ENCODE peak calls at places on chromosomes 16 and 17, in five cellular contexts. Q is transverse colon, X is ovary, G is K562, Z is sigmoid colon. R is an unnamed sample.
A peak's percentile ranks its signal among the peaks of the same experiment; 100 is the strongest.

GRCh38 chr16:82701302-82702022 is 74.7 kb downstream of the CDH13 start:
- DNase-seq in Q (no peak), X (no peak), G (no peak), Z (no peak), R (no peak)

GRCh38 chr16:68005786-68006286 is 6.6 kb upstream of the DPEP2 start:
- DNase-seq in Q (peak; percentile 47), X (no peak), G (peak; percentile 33), Z (no peak), R (no peak)

GRCh38 chr16:20944861-20945390 is 44.4 kb downstream of the LYRM1 start:
- DNase-seq in Q (no peak), X (no peak), G (peak; percentile 83), Z (no peak), R (no peak)

GRCh38 chr16:89334988-89335802 is 117.7 kb downstream of the ZNF778 start:
- DNase-seq in Q (no peak), X (no peak), G (no peak), Z (no peak), R (no peak)

GRCh38 chr16:56767018-56767417 is 37.1 kb downstream of the NUP93 start:
- DNase-seq in Q (no peak), X (no peak), G (no peak), Z (no peak), R (no peak)

GRCh38 chr17:75689441-75689873 is 22.3 kb downstream of the SAP30BP start:
- DNase-seq in Q (no peak), X (no peak), G (no peak), Z (no peak), R (peak; percentile 68)

GRCh38 chr17:31487648-31488263 is 96.3 kb downstream of the RAB11FIP4 start:
- DNase-seq in Q (peak; percentile 96), X (peak; percentile 84), G (peak; percentile 94), Z (peak; percentile 84), R (peak; percentile 79)

GRCh38 chr16:424033-424622 is 1.3 kb upstream of the RAB11FIP3 start:
- DNase-seq in Q (peak; percentile 60), X (peak; percentile 60), G (no peak), Z (peak; percentile 96), R (peak; percentile 85)

GRCh38 chr17:39921323-39921722 is 2.9 kb upstream of the GSDMB start:
- DNase-seq in Q (no peak), X (no peak), G (no peak), Z (no peak), R (no peak)

GRCh38 chr17:59962739-59963318 is 1.7 kb downstream of the RNFT1 start:
- DNase-seq in Q (no peak), X (no peak), G (no peak), Z (no peak), R (no peak)

GRCh38 chr16:29314292-29314934 is 92.1 kb downstream of the NPIPB11 start:
- DNase-seq in Q (no peak), X (peak; percentile 31), G (no peak), Z (peak; percentile 46), R (no peak)

GRCh38 chr16:84897911-84898377 is 78.2 kb downstream of the CRISPLD2 start:
- DNase-seq in Q (no peak), X (no peak), G (no peak), Z (no peak), R (no peak)

GRCh38 chr17:48578616-48579560 is 738 bp upstream of the HOXB4 start:
- DNase-seq in Q (no peak), X (no peak), G (no peak), Z (no peak), R (no peak)

GRCh38 chr17:12672944-12673343 is 7.3 kb downstream of the MYOCD start:
- DNase-seq in Q (no peak), X (no peak), G (no peak), Z (no peak), R (no peak)

GRCh38 chr17:74356640-74357465 is 4.8 kb downstream of the BTBD17 start:
- DNase-seq in Q (no peak), X (no peak), G (no peak), Z (no peak), R (no peak)

GRCh38 chr17:81138500-81138899 is 26.8 kb upstream of the PVALEF start:
- DNase-seq in Q (no peak), X (no peak), G (no peak), Z (no peak), R (no peak)

GRCh38 chr17:65332375-65332774 is 195.2 kb downstream of the RGS9 start:
- DNase-seq in Q (no peak), X (no peak), G (no peak), Z (no peak), R (no peak)

DNA sequence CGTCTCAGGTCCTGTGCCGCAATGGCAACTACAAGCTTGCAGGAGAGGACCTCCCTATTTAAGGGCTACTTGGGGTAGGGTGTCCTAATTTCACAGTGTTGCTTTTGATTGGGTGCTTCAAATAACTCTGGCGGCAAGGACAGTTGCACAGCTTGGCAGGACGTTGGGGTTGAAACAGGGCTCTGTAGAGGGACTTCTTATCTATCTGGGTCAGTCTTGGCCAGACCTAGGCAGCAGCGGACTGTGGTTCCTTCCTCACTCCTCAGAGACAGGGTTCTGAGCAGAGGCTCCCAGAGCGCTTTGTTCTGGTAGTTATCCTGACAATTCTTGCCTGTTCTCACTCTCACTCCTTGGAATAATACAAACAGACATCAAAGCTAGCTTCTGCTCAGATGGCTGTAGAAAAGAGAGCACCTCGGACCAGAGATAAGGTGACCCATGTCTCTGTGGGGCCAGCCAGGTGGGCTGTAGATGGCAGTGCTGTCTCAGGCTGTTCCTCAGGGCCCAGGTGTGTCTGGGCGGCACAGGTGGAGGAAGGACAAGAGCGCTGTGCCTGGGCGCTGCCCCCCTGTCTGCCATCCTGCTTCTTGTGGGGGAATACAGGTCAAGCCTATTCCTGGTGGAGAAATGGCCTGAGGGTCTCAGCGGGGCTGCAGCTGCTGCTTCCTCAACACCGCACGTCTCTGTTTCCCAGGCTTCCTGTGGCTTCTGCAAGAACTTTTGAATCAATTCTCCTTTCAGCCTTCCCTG is 61.0 kb downstream of the PLD6 start:
- DNase-seq in Q (no peak), X (no peak), G (no peak), Z (no peak), R (no peak)
- H3K36me3 ChIP-seq in Q (peaks cover 45% of the 10 kb centered on the region), X (no peaks in the 10 kb centered on the region), G (peaks cover 38% of the 10 kb centered on the region), Z (peaks cover 36% of the 10 kb centered on the region), R (peaks cover 74% of the 10 kb centered on the region)

GRCh38 chr17:82943751-82944150 is 103.9 kb upstream of the ZNF750 start:
- DNase-seq in Q (no peak), X (peak; percentile 6), G (no peak), Z (peak; percentile 52), R (no peak)
- H3K9me3 ChIP-seq in Q (peaks cover 16% of the 10 kb centered on the region), X (peaks cover 2% of the 10 kb centered on the region), G (peaks cover 20% of the 10 kb centered on the region), Z (peaks cover 17% of the 10 kb centered on the region), R (peaks cover 15% of the 10 kb centered on the region)

GRCh38 chr17:72353502-72353901 is 232.7 kb downstream of the SOX9 start:
- DNase-seq in Q (no peak), X (no peak), G (no peak), Z (no peak), R (no peak)
- TF ChIP-seq EP300 in Q (no peak), X (no peak), G (no peak), Z (no peak), R (no peak)

GRCh38 chr17:1650731-1651558 is 1.3 kb upstream of the RILP start:
- DNase-seq in Q (peak; percentile 54), X (peak; percentile 39), G (peak; percentile 20), Z (no peak), R (no peak)
- H3K36me3 ChIP-seq in Q (peaks cover 45% of the 10 kb centered on the region), X (no peaks in the 10 kb centered on the region), G (peaks cover 74% of the 10 kb centered on the region), Z (peaks cover 58% of the 10 kb centered on the region), R (peaks cover 56% of the 10 kb centered on the region)

GRCh38 chr17:22459331-22459952 is 767.1 kb downstream of the KCNJ18 start:
- DNase-seq in Q (no peak), X (no peak), G (no peak), Z (no peak), R (no peak)

GRCh38 chr17:22462461-22462860 is 770.1 kb downstream of the KCNJ18 start:
- DNase-seq in Q (no peak), X (no peak), G (no peak), Z (no peak), R (no peak)

GRCh38 chr17:22459953-22460350 is 767.6 kb downstream of the KCNJ18 start:
- DNase-seq in Q (no peak), X (no peak), G (no peak), Z (no peak), R (no peak)

GRCh38 chr17:22461460-22462145 is 769.3 kb downstream of the KCNJ18 start:
- DNase-seq in Q (no peak), X (no peak), G (peak; percentile 78), Z (no peak), R (no peak)

DNA sequence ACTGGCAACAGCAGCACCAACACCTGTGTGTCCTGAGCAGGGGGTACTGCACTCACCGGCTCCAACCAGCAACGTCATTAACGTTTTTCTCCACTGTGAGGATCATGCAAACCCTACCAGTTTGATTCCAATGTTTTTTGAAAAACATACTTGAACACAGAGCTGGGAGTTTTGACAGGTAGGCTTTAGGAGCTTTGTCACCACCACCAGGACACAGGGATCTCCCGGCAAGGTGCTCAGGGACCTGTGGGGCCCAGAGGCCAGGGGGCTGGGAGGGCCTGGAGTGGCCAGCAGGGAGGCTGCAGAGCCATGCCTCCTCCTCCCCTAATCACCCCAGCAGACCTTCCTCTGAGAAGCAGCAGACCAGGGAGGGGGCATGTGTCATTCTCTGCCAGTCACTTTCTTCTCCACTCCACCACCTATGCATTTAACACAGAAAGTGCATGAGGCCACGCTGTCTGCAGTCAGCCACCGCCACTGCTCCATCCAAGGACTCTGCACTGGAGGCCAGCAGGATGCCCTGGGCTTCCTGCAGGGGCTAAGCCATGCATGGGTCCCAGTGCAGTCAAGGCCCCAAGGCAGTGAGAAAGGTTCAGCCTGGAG is 768.2 kb downstream of the KCNJ18 start:
- DNase-seq in Q (no peak), X (no peak), G (no peak), Z (no peak), R (no peak)
- H3K9me3 ChIP-seq in Q (no peaks in the 10 kb centered on the region), X (no peaks in the 10 kb centered on the region), G (no peaks in the 10 kb centered on the region), Z (peaks cover 5% of the 10 kb centered on the region), R (peaks cover 20% of the 10 kb centered on the region)

DNA sequence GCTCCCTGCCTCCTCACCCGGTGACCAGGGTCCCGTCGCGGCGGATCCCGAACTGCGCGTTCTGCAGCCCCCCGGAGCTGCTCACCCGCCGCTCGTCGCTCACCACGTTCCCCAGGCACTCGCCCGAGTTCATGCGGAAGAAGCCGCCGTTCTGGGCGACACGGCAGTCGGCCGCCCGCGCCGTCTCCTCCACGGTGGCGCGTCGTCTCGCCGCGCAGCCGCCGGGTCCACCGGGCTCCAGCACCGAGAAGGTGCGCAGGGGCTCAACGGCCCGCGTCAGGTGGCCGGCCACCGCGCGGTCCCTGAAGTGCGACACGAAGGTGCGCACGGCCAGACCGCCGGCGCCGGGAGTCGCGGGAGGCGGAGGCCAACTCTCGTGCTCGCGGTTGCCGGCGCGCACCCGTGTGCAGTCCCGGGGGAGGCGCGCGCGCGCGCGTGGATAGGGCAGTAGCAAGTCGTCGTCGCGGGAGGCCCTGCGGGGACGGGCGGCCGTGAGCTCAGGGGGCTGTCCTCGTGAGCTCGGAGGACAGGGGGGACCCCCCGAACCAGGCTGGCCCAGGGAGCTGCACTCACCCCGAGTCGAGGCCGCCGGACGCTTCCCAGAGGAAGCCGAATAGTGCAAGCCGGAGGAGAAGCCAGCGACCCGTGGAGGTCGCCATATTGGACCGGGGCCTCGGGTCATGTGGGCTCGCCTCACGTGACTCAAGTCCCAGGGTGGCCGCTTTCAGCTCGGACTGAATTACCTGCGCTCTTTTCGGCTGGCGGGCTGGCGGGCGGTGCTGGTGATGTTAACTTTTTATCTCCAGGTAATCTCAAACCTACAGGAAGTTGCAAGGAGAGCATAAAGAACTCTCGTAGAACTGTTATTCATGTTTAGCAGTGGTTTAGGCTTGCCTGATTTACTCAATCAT is at the start of gene NAGPA:
- DNase-seq in Q (peak; percentile 92), X (peak; percentile 90), G (peak; percentile 92), Z (peak; percentile 95), R (peak; percentile 96)
- TF ChIP-seq EP300 in Q (no peak), X (no peak), G (peak; percentile 44), Z (no peak), R (no peak)

R was measured in suprapubic skin.